ENCODE peak calls at places on chromosomes 11 and 22, in four cellular contexts. I is epithelial cell of esophagus; J is caudate nucleus; X is stimulated activated effector memory CD8-positive, alpha-beta T cell treated with anti-CD3 and anti-CD28 coated beads, Interleukin-12 subunit alpha, Interleukin-12 subunit beta, amount 100 ng/mL, for 72 hours. W is an unnamed sample.

GRCh38 chr11:10659339-10660216 is 34.0 kb downstream of the IRAG1 start:
- DNase-seq in I (peak), X (no peak), J (no peak), W (no peak)

GRCh38 chr11:46682773-46683752 is 17.4 kb downstream of the ARHGAP1 start:
- DNase-seq in J (no peak), I (peak), X (no peak), W (no peak)

GRCh38 chr22:36010090-36010489 is 18.5 kb downstream of the RBFOX2 start:
- DNase-seq in J (no peak), I (no peak), X (no peak), W (no peak)

GRCh38 chr11:112770487-112770886 is 190.7 kb upstream of the NCAM1 start:
- DNase-seq in J (peak), X (no peak), I (no peak), W (no peak)

GRCh38 chr11:2579315-2580060 is 120.3 kb downstream of the KCNQ1OT1 start:
- DNase-seq in J (no peak), X (no peak), I (no peak), W (peak)

GRCh38 chr11:43532046-43532445 is 148.5 kb upstream of the HSD17B12 start:
- DNase-seq in I (no peak), X (no peak), J (no peak), W (no peak)

GRCh38 chr22:43964314-43964857 is 9.1 kb downstream of the SAMM50 start:
- DNase-seq in I (no peak), J (no peak), X (no peak), W (no peak)

GRCh38 chr22:17930455-17931313 is 93.7 kb downstream of the MICAL3 start:
- DNase-seq in X (no peak), J (no peak), I (no peak), W (no peak)

GRCh38 chr11:46389450-46390330 is 1.9 kb downstream of the CHRM4 start:
- DNase-seq in X (no peak), J (peak), I (peak), W (peak)

GRCh38 chr11:69370984-69371709 is 77.2 kb downstream of the MYEOV start:
- DNase-seq in I (no peak), X (no peak), J (no peak), W (no peak)

GRCh38 chr11:112175596-112175947 is 260 bp downstream of the BCO2 start:
- DNase-seq in I (no peak), X (no peak), J (no peak), W (no peak)

GRCh38 chr11:76617553-76618265 is 52.8 kb downstream of the LRRC32 start:
- DNase-seq in J (no peak), I (no peak), X (no peak), W (peak)

GRCh38 chr22:27239520-27239919 is 562.0 kb downstream of the MN1 start:
- DNase-seq in X (no peak), I (no peak), J (no peak), W (no peak)

GRCh38 chr22:19855504-19856409 is 1.1 kb upstream of the GNB1L start:
- DNase-seq in J (peak), X (peak), I (peak), W (peak)

GRCh38 chr11:114058026-114058706 is 1.3 kb upstream of the ZBTB16 start:
- DNase-seq in I (peak), X (no peak), J (no peak), W (no peak)

GRCh38 chr11:67238894-67239794 is 27.1 kb upstream of the GRK2 start:
- DNase-seq in J (no peak), I (peak), X (no peak), W (no peak)

GRCh38 chr22:33210129-33210784 is 152.1 kb upstream of the SYN3 start:
- DNase-seq in I (peak), J (peak), X (no peak), W (peak)

GRCh38 chr11:134119094-134119493 is 50.2 kb downstream of the JAM3 start:
- DNase-seq in I (peak), J (no peak), X (no peak), W (no peak)

GRCh38 chr11:95547974-95548373 is 241.6 kb downstream of the FAM76B start:
- DNase-seq in I (no peak), J (no peak), X (no peak), W (no peak)

GRCh38 chr11:72562431-72562830 is 111.8 kb downstream of the PDE2A start:
- DNase-seq in I (peak), J (no peak), X (no peak), W (no peak)

GRCh38 chr11:62757846-62758788 is 3.3 kb upstream of the POLR2G start:
- DNase-seq in I (no peak), J (no peak), X (no peak), W (no peak)

GRCh38 chr11:21268036-21268435 is 598.6 kb downstream of the NELL1 start:
- DNase-seq in X (no peak), I (no peak), J (no peak), W (no peak)

GRCh38 chr22:30701872-30702271 is 7.2 kb downstream of the OSBP2 start:
- DNase-seq in I (peak), J (peak), X (no peak), W (no peak)

GRCh38 chr11:128624269-128625170 is 37.2 kb upstream of the ETS1 start:
- DNase-seq in X (no peak), J (no peak), I (no peak), W (peak)